ENCODE peak calls at places on chromosomes 5 and 9, in seven cellular contexts. L is RWPE1; A is kidney; E is KBM-7; S is activated T-cell treated with anti-CD3 and anti-CD28 coated beads, Interleukin-2, amount 50 U/mL, for 4 hours; W is ovary; N is stimulated activated CD8-positive, alpha-beta memory T cell treated with anti-CD3 and anti-CD28 coated beads, Interleukin-15, amount 100 ng/mL, for 1 hour. Y is an unnamed sample.

GRCh38 chr9:132989014-132989310 is 10.5 kb downstream of the GFI1B start:
- DNase-seq in E (no peak), N (no peak), W (no peak), S (no peak), A (peak), L (no peak), Y (no peak)

GRCh38 chr9:101029300-101030021 is 934 bp downstream of the PLPPR1 start:
- DNase-seq in W (no peak), L (no peak), E (no peak), A (no peak), S (no peak), N (no peak), Y (no peak)

GRCh38 chr9:30732060-30732459 is 1652.4 kb upstream of the ACO1 start:
- DNase-seq in S (no peak), W (no peak), L (no peak), E (no peak), A (peak), N (no peak), Y (no peak)

GRCh38 chr5:78005021-78005785 is 229.1 kb upstream of the TBCA start:
- DNase-seq in S (no peak), W (no peak), N (no peak), L (no peak), A (no peak), E (no peak), Y (peak)

GRCh38 chr5:80655231-80655784 is 525 bp upstream of the DHFR start:
- DNase-seq in S (no peak), L (no peak), N (no peak), W (no peak), A (no peak), E (no peak), Y (peak)

GRCh38 chr5:130277522-130277921 is 373.3 kb downstream of the CHSY3 start:
- DNase-seq in A (no peak), E (no peak), S (no peak), W (no peak), N (no peak), L (no peak), Y (no peak)

GRCh38 chr5:17105744-17106450 is 111.5 kb upstream of the BASP1 start:
- DNase-seq in S (no peak), A (no peak), L (peak), N (no peak), W (no peak), E (no peak), Y (no peak)

GRCh38 chr9:36791204-36791948 is 218.7 kb downstream of the MELK start:
- DNase-seq in S (no peak), E (no peak), W (no peak), A (no peak), N (no peak), L (no peak), Y (no peak)

GRCh38 chr5:142717582-142718215 is 31.8 kb upstream of the FGF1 start:
- DNase-seq in W (no peak), N (no peak), S (no peak), L (peak), A (no peak), E (peak), Y (peak)

GRCh38 chr5:57358796-57359592 is 123.6 kb downstream of the ACTBL2 start:
- DNase-seq in L (no peak), S (no peak), W (no peak), N (no peak), A (no peak), E (no peak), Y (no peak)

GRCh38 chr5:165130656-165131055 is 1625.2 kb downstream of the MAT2B start:
- DNase-seq in L (no peak), E (no peak), S (no peak), A (no peak), W (no peak), N (no peak), Y (no peak)

GRCh38 chr5:160289721-160290120 is 22.6 kb downstream of the CCNJL start:
- DNase-seq in A (peak), E (no peak), L (peak), S (no peak), W (no peak), N (no peak), Y (peak)

GRCh38 chr9:17004500-17004899 is 130.3 kb upstream of the CNTLN start:
- DNase-seq in S (no peak), A (no peak), E (no peak), W (no peak), L (no peak), N (no peak), Y (no peak)

GRCh38 chr9:96158909-96159575 is 142.9 kb downstream of the HSD17B3 start:
- DNase-seq in A (no peak), L (no peak), S (no peak), W (no peak), N (no peak), E (peak), Y (peak)

GRCh38 chr5:173671121-173671949 is 54.9 kb upstream of the BOD1 start:
- DNase-seq in W (no peak), S (no peak), A (peak), N (no peak), L (no peak), E (no peak), Y (peak)

GRCh38 chr5:88692979-88693932 is 189.7 kb downstream of the MEF2C start:
- DNase-seq in E (no peak), W (no peak), L (no peak), A (no peak), S (no peak), N (no peak), Y (no peak)